ENCODE peak calls at places on chromosomes 6 and 20, in eight cellular contexts. One of them, this sample, is unnamed.

GRCh38 chr20:64001607-64002011 is 20.7 kb downstream of the PRPF6 start:
- DNase-seq in testis: no peak
- DNase-seq in psoas muscle: no peak
- DNase-seq in pancreas: no peak
- DNase-seq in right atrium auricular region: no peak
- DNase-seq in A549: no peak
- DNase-seq in tibial nerve: no peak
- DNase-seq in lung: no peak
- DNase-seq in this sample: no peak

GRCh38 chr20:25408890-25409289 is 1.4 kb downstream of the GINS1 start:
- DNase-seq in pancreas: no peak
- DNase-seq in tibial nerve: no peak
- DNase-seq in psoas muscle: no peak
- DNase-seq in testis: no peak
- DNase-seq in A549: no peak
- DNase-seq in right atrium auricular region: no peak
- DNase-seq in lung: no peak
- DNase-seq in this sample: no peak

GRCh38 chr6:37612475-37612874 is 85.2 kb downstream of the MDGA1 start:
- DNase-seq in A549: no peak
- DNase-seq in lung: no peak
- DNase-seq in right atrium auricular region: no peak
- DNase-seq in pancreas: no peak
- DNase-seq in psoas muscle: no peak
- DNase-seq in testis: no peak
- DNase-seq in tibial nerve: no peak
- DNase-seq in this sample: no peak

GRCh38 chr6:107572886-107573285 is 83.0 kb downstream of the SOBP start:
- DNase-seq in right atrium auricular region: no peak
- DNase-seq in A549: no peak
- DNase-seq in psoas muscle: no peak
- DNase-seq in pancreas: no peak
- DNase-seq in lung: no peak
- DNase-seq in testis: no peak
- DNase-seq in tibial nerve: no peak
- DNase-seq in this sample: no peak

GRCh38 chr6:157323114-157323923 is at the start of gene TMEM242:
- DNase-seq in psoas muscle: peak; percentile 95
- DNase-seq in lung: peak; percentile 92
- DNase-seq in A549: peak; percentile 80
- DNase-seq in pancreas: peak; percentile 88
- DNase-seq in tibial nerve: peak; percentile 88
- DNase-seq in right atrium auricular region: peak; percentile 95
- DNase-seq in testis: peak; percentile 91
- DNase-seq in this sample: peak; percentile 85

GRCh38 chr6:159979136-159979874 is 10.4 kb downstream of the IGF2R start:
- DNase-seq in pancreas: peak; percentile 28
- DNase-seq in psoas muscle: peak; percentile 82
- DNase-seq in A549: no peak
- DNase-seq in lung: no peak
- DNase-seq in right atrium auricular region: no peak
- DNase-seq in tibial nerve: no peak
- DNase-seq in testis: peak; percentile 37
- DNase-seq in this sample: no peak

GRCh38 chr6:147238164-147238563 is 33.9 kb downstream of the STXBP5 start:
- DNase-seq in psoas muscle: no peak
- DNase-seq in tibial nerve: no peak
- DNase-seq in pancreas: no peak
- DNase-seq in right atrium auricular region: no peak
- DNase-seq in lung: no peak
- DNase-seq in A549: no peak
- DNase-seq in testis: no peak
- DNase-seq in this sample: no peak

GRCh38 chr6:169959129-169960002 is 207.9 kb downstream of the ERMARD start:
- DNase-seq in tibial nerve: no peak
- DNase-seq in testis: no peak
- DNase-seq in A549: no peak
- DNase-seq in psoas muscle: no peak
- DNase-seq in pancreas: peak; percentile 49
- DNase-seq in lung: no peak
- DNase-seq in right atrium auricular region: peak; percentile 58
- DNase-seq in this sample: no peak

GRCh38 chr6:16258709-16259075 is 20.3 kb downstream of the GMPR start:
- DNase-seq in right atrium auricular region: no peak
- DNase-seq in A549: no peak
- DNase-seq in tibial nerve: no peak
- DNase-seq in lung: no peak
- DNase-seq in psoas muscle: no peak
- DNase-seq in testis: no peak
- DNase-seq in pancreas: no peak
- DNase-seq in this sample: no peak

GRCh38 chr20:53872081-53872541 is 198.3 kb downstream of the BCAS1 start:
- DNase-seq in testis: no peak
- DNase-seq in A549: no peak
- DNase-seq in tibial nerve: no peak
- DNase-seq in psoas muscle: no peak
- DNase-seq in lung: no peak
- DNase-seq in pancreas: no peak
- DNase-seq in right atrium auricular region: no peak
- DNase-seq in this sample: no peak
- H3K4me3 ChIP-seq in testis: no peak overlapping the region
- H3K4me3 ChIP-seq in A549: no peak overlapping the region
- H3K4me3 ChIP-seq in tibial nerve: no peak overlapping the region
- H3K4me3 ChIP-seq in psoas muscle: no peak overlapping the region
- H3K4me3 ChIP-seq in lung: no peak overlapping the region
- H3K4me3 ChIP-seq in pancreas: no peak overlapping the region
- H3K4me3 ChIP-seq in right atrium auricular region: no peak overlapping the region
- H3K4me3 ChIP-seq in this sample: no peak overlapping the region

DNA sequence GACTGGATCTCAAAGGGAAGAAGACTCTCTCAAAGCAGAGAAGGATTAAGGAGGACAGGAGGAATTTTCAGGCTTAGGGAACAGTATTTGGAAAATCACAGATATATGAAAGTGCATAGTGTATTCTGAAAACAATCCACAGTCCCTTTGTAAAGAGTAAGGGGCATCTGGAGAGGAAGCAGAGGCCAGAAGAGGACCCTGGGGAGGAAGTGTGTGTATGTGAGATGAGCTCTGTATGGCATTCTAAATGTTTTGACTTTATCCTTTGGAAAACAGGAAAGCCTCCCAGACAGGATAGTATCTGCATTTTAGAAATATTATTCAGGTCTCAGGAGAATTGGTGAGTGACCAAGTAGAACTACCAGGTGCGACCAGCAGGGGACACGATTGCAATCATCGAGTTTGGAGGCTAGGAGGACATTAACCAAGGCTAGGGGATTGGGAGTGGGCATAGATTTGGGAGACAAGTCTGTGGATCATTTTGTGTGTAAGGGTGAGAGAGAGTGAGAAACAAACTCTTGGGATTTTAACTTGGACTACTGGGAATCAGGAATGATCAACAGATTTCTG is 38.3 kb upstream of the FAM184A start:
- DNase-seq in psoas muscle: no peak
- DNase-seq in testis: no peak
- DNase-seq in lung: no peak
- DNase-seq in A549: no peak
- DNase-seq in tibial nerve: no peak
- DNase-seq in pancreas: no peak
- DNase-seq in right atrium auricular region: no peak
- DNase-seq in this sample: no peak
- TF ChIP-seq CTCF in psoas muscle: no peak
- TF ChIP-seq CTCF in testis: peak; percentile 34
- TF ChIP-seq CTCF in lung: no peak
- TF ChIP-seq CTCF in A549: no peak
- TF ChIP-seq CTCF in tibial nerve: no peak
- TF ChIP-seq CTCF in pancreas: no peak
- TF ChIP-seq CTCF in right atrium auricular region: no peak
- TF ChIP-seq CTCF in this sample: no peak

DNA sequence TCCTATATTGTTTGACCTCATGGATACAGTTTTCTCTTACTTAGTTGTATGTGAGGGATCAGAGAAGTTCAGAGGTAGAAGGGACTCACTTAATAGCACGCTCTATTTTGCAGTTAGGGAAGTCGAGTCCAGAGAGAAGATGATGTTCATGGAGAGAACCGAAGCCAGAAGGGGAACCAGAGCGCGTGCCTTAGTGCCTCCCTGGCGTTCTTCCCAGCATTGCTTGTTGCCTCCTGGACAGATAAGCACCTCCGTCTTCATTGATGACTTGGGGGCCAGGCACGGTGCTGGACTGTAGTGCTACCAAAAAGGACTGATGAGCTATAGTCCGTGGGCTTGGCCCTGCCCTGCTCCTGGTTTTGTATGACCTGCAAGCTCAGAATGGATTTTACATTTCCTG is 109.8 kb downstream of the RPP40 start:
- DNase-seq in lung: no peak
- DNase-seq in A549: no peak
- DNase-seq in right atrium auricular region: no peak
- DNase-seq in psoas muscle: no peak
- DNase-seq in pancreas: no peak
- DNase-seq in testis: no peak
- DNase-seq in tibial nerve: no peak
- DNase-seq in this sample: no peak
- H3K4me3 ChIP-seq in lung: peak overlapping the region; percentile 4
- H3K4me3 ChIP-seq in A549: no peak overlapping the region
- H3K4me3 ChIP-seq in right atrium auricular region: no peak overlapping the region
- H3K4me3 ChIP-seq in psoas muscle: no peak overlapping the region
- H3K4me3 ChIP-seq in pancreas: no peak overlapping the region
- H3K4me3 ChIP-seq in testis: no peak overlapping the region
- H3K4me3 ChIP-seq in tibial nerve: no peak overlapping the region
- H3K4me3 ChIP-seq in this sample: no peak overlapping the region

GRCh38 chr20:44725852-44726251 is 10.7 kb downstream of the CCN5 start:
- DNase-seq in pancreas: no peak
- DNase-seq in lung: no peak
- DNase-seq in testis: no peak
- DNase-seq in right atrium auricular region: no peak
- DNase-seq in psoas muscle: no peak
- DNase-seq in tibial nerve: no peak
- DNase-seq in A549: no peak
- DNase-seq in this sample: no peak

GRCh38 chr20:44728835-44729342 is 13.7 kb downstream of the CCN5 start:
- DNase-seq in lung: peak; percentile 87
- DNase-seq in right atrium auricular region: peak; percentile 82
- DNase-seq in A549: peak; percentile 97
- DNase-seq in pancreas: peak; percentile 36
- DNase-seq in tibial nerve: peak; percentile 46
- DNase-seq in psoas muscle: peak; percentile 92
- DNase-seq in testis: no peak
- DNase-seq in this sample: no peak

GRCh38 chr20:44723798-44724362 is 8.7 kb downstream of the CCN5 start:
- DNase-seq in psoas muscle: peak; percentile 13
- DNase-seq in A549: no peak
- DNase-seq in lung: no peak
- DNase-seq in pancreas: no peak
- DNase-seq in right atrium auricular region: no peak
- DNase-seq in testis: no peak
- DNase-seq in tibial nerve: no peak
- DNase-seq in this sample: no peak

GRCh38 chr20:44724423-44725091 is 9.4 kb downstream of the CCN5 start:
- DNase-seq in psoas muscle: peak; percentile 51
- DNase-seq in lung: no peak
- DNase-seq in A549: no peak
- DNase-seq in right atrium auricular region: no peak
- DNase-seq in tibial nerve: no peak
- DNase-seq in pancreas: no peak
- DNase-seq in testis: no peak
- DNase-seq in this sample: no peak

DNA sequence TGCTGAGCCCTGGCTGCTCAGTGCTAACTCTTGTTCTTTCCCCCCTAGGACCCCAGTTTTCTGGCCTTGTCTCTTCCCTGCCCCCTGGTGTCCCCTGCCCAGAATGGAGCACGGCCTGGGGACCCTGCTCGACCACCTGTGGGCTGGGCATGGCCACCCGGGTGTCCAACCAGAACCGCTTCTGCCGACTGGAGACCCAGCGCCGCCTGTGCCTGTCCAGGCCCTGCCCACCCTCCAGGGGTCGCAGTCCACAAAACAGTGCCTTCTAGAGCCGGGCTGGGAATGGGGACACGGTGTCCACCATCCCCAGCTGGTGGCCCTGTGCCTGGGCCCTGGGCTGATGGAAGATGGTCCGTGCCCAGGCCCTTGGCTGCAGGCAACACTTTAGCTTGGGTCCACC is 11.9 kb downstream of the CCN5 start:
- DNase-seq in right atrium auricular region: no peak
- DNase-seq in psoas muscle: no peak
- DNase-seq in A549: no peak
- DNase-seq in pancreas: no peak
- DNase-seq in lung: no peak
- DNase-seq in testis: no peak
- DNase-seq in tibial nerve: no peak
- DNase-seq in this sample: no peak
- TF ChIP-seq CTCF in right atrium auricular region: no peak
- TF ChIP-seq CTCF in psoas muscle: no peak
- TF ChIP-seq CTCF in A549: no peak
- TF ChIP-seq CTCF in pancreas: no peak
- TF ChIP-seq CTCF in lung: no peak
- TF ChIP-seq CTCF in testis: no peak
- TF ChIP-seq CTCF in tibial nerve: no peak
- TF ChIP-seq CTCF in this sample: no peak

GRCh38 chr6:33078442-33078841 is 2.7 kb downstream of the HLA-DPB1 start:
- DNase-seq in tibial nerve: no peak
- DNase-seq in lung: no peak
- DNase-seq in A549: no peak
- DNase-seq in psoas muscle: no peak
- DNase-seq in testis: no peak
- DNase-seq in right atrium auricular region: no peak
- DNase-seq in pancreas: no peak
- DNase-seq in this sample: no peak

GRCh38 chr6:33079575-33079974 is 3.8 kb downstream of the HLA-DPB1 start:
- DNase-seq in pancreas: no peak
- DNase-seq in right atrium auricular region: no peak
- DNase-seq in psoas muscle: no peak
- DNase-seq in testis: no peak
- DNase-seq in tibial nerve: no peak
- DNase-seq in lung: no peak
- DNase-seq in A549: no peak
- DNase-seq in this sample: no peak

GRCh38 chr6:33076406-33076934 is 680 bp downstream of the HLA-DPB1 start:
- DNase-seq in A549: no peak
- DNase-seq in right atrium auricular region: no peak
- DNase-seq in pancreas: no peak
- DNase-seq in lung: no peak
- DNase-seq in psoas muscle: no peak
- DNase-seq in testis: no peak
- DNase-seq in tibial nerve: no peak
- DNase-seq in this sample: no peak

GRCh38 chr6:33078919-33079521 is 3.2 kb downstream of the HLA-DPB1 start:
- DNase-seq in lung: no peak
- DNase-seq in tibial nerve: no peak
- DNase-seq in A549: no peak
- DNase-seq in right atrium auricular region: no peak
- DNase-seq in pancreas: no peak
- DNase-seq in testis: no peak
- DNase-seq in psoas muscle: no peak
- DNase-seq in this sample: no peak

DNA sequence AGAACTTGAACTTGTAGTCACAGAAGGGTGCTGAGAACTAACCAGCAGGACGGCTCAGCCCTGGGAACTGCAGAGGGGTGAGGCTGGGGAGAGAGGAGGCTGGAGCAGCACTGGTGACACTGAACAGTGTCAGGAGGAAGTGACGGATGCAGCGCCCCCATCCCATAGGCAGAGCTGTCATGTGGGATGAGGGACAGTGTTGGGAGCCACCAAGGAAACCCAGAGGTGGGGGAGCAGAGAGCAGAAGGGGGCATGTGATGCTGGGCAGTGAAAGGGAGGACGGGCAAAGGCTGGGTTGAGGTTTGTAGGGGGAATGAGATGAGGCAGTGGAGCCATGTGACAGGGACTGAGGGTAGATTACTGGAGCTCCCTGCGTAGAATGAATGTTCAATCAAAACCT is 2.1 kb downstream of the HLA-DPB1 start:
- DNase-seq in A549: no peak
- DNase-seq in right atrium auricular region: no peak
- DNase-seq in pancreas: no peak
- DNase-seq in testis: no peak
- DNase-seq in tibial nerve: no peak
- DNase-seq in lung: no peak
- DNase-seq in psoas muscle: no peak
- DNase-seq in this sample: no peak
- H3K4me3 ChIP-seq in A549: no peak overlapping the region
- H3K4me3 ChIP-seq in right atrium auricular region: no peak overlapping the region
- H3K4me3 ChIP-seq in pancreas: no peak overlapping the region
- H3K4me3 ChIP-seq in testis: no peak overlapping the region
- H3K4me3 ChIP-seq in tibial nerve: no peak overlapping the region
- H3K4me3 ChIP-seq in lung: no peak overlapping the region
- H3K4me3 ChIP-seq in psoas muscle: no peak overlapping the region
- H3K4me3 ChIP-seq in this sample: no peak overlapping the region

This sample was measured in astrocyte of the cerebellum.